ENCODE peak calls at places on chromosomes 5 and 9, in six cellular contexts. D is IMR-90, K is ovary, Q is NCI-H1105, B is stomach, M is AG08395. Y is an unnamed sample.

GRCh38 chr9:114914139-114914538 is 16.3 kb downstream of the TNFSF8 start:
- DNase-seq in M (no peak), B (no peak), D (peak), K (no peak), Q (no peak), Y (no peak)

GRCh38 chr5:169089343-169089742 is 211.6 kb downstream of the SLIT3 start:
- DNase-seq in B (no peak), M (no peak), K (no peak), D (no peak), Q (no peak), Y (no peak)

GRCh38 chr9:91047529-91047928 is 245.9 kb downstream of the SYK start:
- DNase-seq in B (no peak), D (no peak), M (no peak), Q (no peak), K (no peak), Y (no peak)

GRCh38 chr5:1107167-1108007 is 4.5 kb downstream of the SLC12A7 start:
- DNase-seq in Q (no peak), D (no peak), M (no peak), B (no peak), K (no peak), Y (no peak)

GRCh38 chr5:37272564-37272963 is 23.4 kb upstream of the CPLANE1 start:
- DNase-seq in M (peak), Q (no peak), B (peak), D (peak), K (no peak), Y (peak)

GRCh38 chr9:130962418-130963316 is 23.6 kb upstream of the FIBCD1 start:
- DNase-seq in B (peak), Q (no peak), K (no peak), D (peak), M (peak), Y (peak)

GRCh38 chr9:133656211-133657119 is 20.3 kb downstream of the DBH start:
- DNase-seq in Q (no peak), K (no peak), M (no peak), B (no peak), D (no peak), Y (no peak)

GRCh38 chr9:72857632-72858011 is 95.2 kb downstream of the ALDH1A1 start:
- DNase-seq in M (no peak), K (no peak), B (no peak), D (no peak), Q (no peak), Y (no peak)

GRCh38 chr5:38821679-38822078 is 24.1 kb upstream of the OSMR start:
- DNase-seq in B (no peak), D (no peak), M (no peak), K (no peak), Q (no peak), Y (no peak)

GRCh38 chr9:123327697-123328100 is 28.3 kb upstream of the CRB2 start:
- DNase-seq in B (peak), K (no peak), Q (no peak), D (no peak), M (no peak), Y (no peak)

GRCh38 chr9:105191508-105192118 is 52.8 kb upstream of the SLC44A1 start:
- DNase-seq in K (no peak), D (no peak), B (no peak), M (no peak), Q (no peak), Y (peak)

GRCh38 chr5:165920655-165921054 is 2370.8 kb upstream of the WWC1 start:
- DNase-seq in D (no peak), Q (no peak), K (no peak), M (no peak), B (no peak), Y (no peak)

GRCh38 chr9:127977877-127978647 is 2.7 kb downstream of the EEIG1 start:
- DNase-seq in K (peak), M (peak), B (peak), Q (no peak), D (peak), Y (peak)

GRCh38 chr5:83360573-83360972 is 111.0 kb upstream of the VCAN start:
- DNase-seq in K (no peak), D (no peak), B (no peak), M (no peak), Q (no peak), Y (no peak)

GRCh38 chr9:128188209-128188608 is 3.2 kb downstream of the CIZ1 start:
- DNase-seq in K (no peak), Q (no peak), D (no peak), M (no peak), B (no peak), Y (no peak)

GRCh38 chr5:8773091-8773615 is 772.7 kb downstream of the SEMA5A start:
- DNase-seq in B (no peak), D (no peak), M (no peak), Q (no peak), K (no peak), Y (no peak)

GRCh38 chr5:138932171-138932810 is 57.2 kb upstream of the LRRTM2 start:
- DNase-seq in Q (no peak), M (no peak), B (peak), D (no peak), K (peak), Y (no peak)

GRCh38 chr5:83407931-83408330 is 63.6 kb upstream of the VCAN start:
- DNase-seq in M (no peak), D (peak), K (no peak), B (no peak), Q (no peak), Y (peak)

GRCh38 chr5:134114886-134115805 is 665 bp downstream of the TCF7 start:
- DNase-seq in D (no peak), K (no peak), Q (no peak), M (no peak), B (peak), Y (no peak)

GRCh38 chr5:170262061-170262764 is 29.4 kb downstream of the C5orf58 start:
- DNase-seq in D (no peak), B (no peak), K (no peak), Q (no peak), M (no peak), Y (no peak)

GRCh38 chr5:148403344-148403743 is 19.6 kb downstream of the FBXO38 start:
- DNase-seq in D (no peak), B (no peak), Q (no peak), K (no peak), M (no peak), Y (no peak)

GRCh38 chr5:115583474-115583873 is 18.8 kb downstream of the TICAM2 start:
- DNase-seq in M (peak), Q (no peak), K (no peak), D (peak), B (no peak), Y (peak)

GRCh38 chr9:130240410-130241197 is 25.0 kb upstream of the HMCN2 start:
- DNase-seq in Q (peak), M (peak), K (no peak), D (peak), B (peak), Y (peak)

GRCh38 chr9:25602366-25603044 is 75.7 kb downstream of the TUSC1 start:
- DNase-seq in D (no peak), M (no peak), K (no peak), Q (no peak), B (no peak), Y (no peak)

GRCh38 chr9:130535818-130536521 is 43.4 kb upstream of the FUBP3 start:
- DNase-seq in M (peak), D (peak), B (no peak), Q (peak), K (no peak), Y (peak)

GRCh38 chr5:134070979-134071849 is 43.3 kb upstream of the TCF7 start:
- DNase-seq in D (no peak), K (no peak), B (peak), M (no peak), Q (no peak), Y (no peak)

GRCh38 chr9:129608561-129609481 is 12.1 kb downstream of the C9orf50 start:
- DNase-seq in Q (no peak), D (no peak), B (peak), M (no peak), K (peak), Y (no peak)

GRCh38 chr9:124335320-124335707 is 77.6 kb downstream of the NEK6 start:
- DNase-seq in B (no peak), D (no peak), Q (no peak), M (no peak), K (no peak), Y (no peak)

GRCh38 chr5:112921031-112921832 is 795 bp downstream of the REEP5 start:
- DNase-seq in M (peak), B (peak), K (peak), Q (peak), D (peak), Y (peak)

GRCh38 chr5:157159209-157159751 is 6.8 kb downstream of the GARIN3 start:
- DNase-seq in Q (no peak), D (no peak), M (no peak), K (no peak), B (no peak), Y (no peak)

GRCh38 chr9:115103746-115104477 is 14.0 kb downstream of the TNC start:
- DNase-seq in K (no peak), Q (no peak), D (no peak), M (no peak), B (no peak), Y (no peak)

GRCh38 chr9:123016631-123017030 is 16.8 kb upstream of the GPR21 start:
- DNase-seq in Q (no peak), D (no peak), K (no peak), M (no peak), B (no peak), Y (no peak)

GRCh38 chr5:103209065-103209464 is 49.5 kb upstream of the MACIR start:
- DNase-seq in K (no peak), Q (no peak), B (no peak), D (no peak), M (no peak), Y (no peak)

GRCh38 chr5:171310816-171311697 is 2.0 kb downstream of the TLX3 start:
- DNase-seq in D (peak), K (no peak), Q (no peak), B (no peak), M (no peak), Y (peak)

GRCh38 chr5:60395712-60396329 is 304.1 kb downstream of the DEPDC1B start:
- DNase-seq in M (no peak), B (no peak), Q (no peak), D (no peak), K (no peak), Y (no peak)